ENCODE peak calls at places on chromosome 14, in seven cellular contexts. One of them, this sample, is unnamed.

GRCh38 chr14:73237219-73237785 is at the start of gene PAPLN:
- DNase-seq in D341Med: peak
- DNase-seq in endothelial cell: no peak
- DNase-seq in iPS-NIHi11: peak
- DNase-seq in stimulated activated CD4-positive, alpha-beta T cell treated with anti-CD3 and anti-CD28 coated beads, Interleukin-15, amount 100 ng/mL, for 1 hour: no peak
- DNase-seq in GM03348: no peak
- DNase-seq in nephron progenitor cell: no peak
- DNase-seq in this sample: peak

GRCh38 chr14:58639842-58640484 is 2.2 kb downstream of the DACT1 start:
- DNase-seq in GM03348: peak
- DNase-seq in stimulated activated CD4-positive, alpha-beta T cell treated with anti-CD3 and anti-CD28 coated beads, Interleukin-15, amount 100 ng/mL, for 1 hour: no peak
- DNase-seq in nephron progenitor cell: peak
- DNase-seq in D341Med: peak
- DNase-seq in endothelial cell: peak
- DNase-seq in iPS-NIHi11: peak
- DNase-seq in this sample: peak

GRCh38 chr14:70254476-70254961 is 65.8 kb upstream of the SLC8A3 start:
- DNase-seq in stimulated activated CD4-positive, alpha-beta T cell treated with anti-CD3 and anti-CD28 coated beads, Interleukin-15, amount 100 ng/mL, for 1 hour: no peak
- DNase-seq in D341Med: peak
- DNase-seq in nephron progenitor cell: peak
- DNase-seq in GM03348: peak
- DNase-seq in iPS-NIHi11: peak
- DNase-seq in endothelial cell: peak
- DNase-seq in this sample: peak

GRCh38 chr14:105493921-105494605 is 3.0 kb downstream of the TEDC1 start:
- DNase-seq in endothelial cell: no peak
- DNase-seq in stimulated activated CD4-positive, alpha-beta T cell treated with anti-CD3 and anti-CD28 coated beads, Interleukin-15, amount 100 ng/mL, for 1 hour: no peak
- DNase-seq in nephron progenitor cell: no peak
- DNase-seq in D341Med: no peak
- DNase-seq in GM03348: no peak
- DNase-seq in iPS-NIHi11: no peak
- DNase-seq in this sample: no peak

GRCh38 chr14:68553326-68553725 is 239.5 kb downstream of the ZFP36L1 start:
- DNase-seq in nephron progenitor cell: no peak
- DNase-seq in GM03348: peak
- DNase-seq in stimulated activated CD4-positive, alpha-beta T cell treated with anti-CD3 and anti-CD28 coated beads, Interleukin-15, amount 100 ng/mL, for 1 hour: no peak
- DNase-seq in endothelial cell: no peak
- DNase-seq in D341Med: no peak
- DNase-seq in iPS-NIHi11: no peak
- DNase-seq in this sample: no peak

GRCh38 chr14:32608880-32609279 is 279.8 kb downstream of the AKAP6 start:
- DNase-seq in nephron progenitor cell: no peak
- DNase-seq in stimulated activated CD4-positive, alpha-beta T cell treated with anti-CD3 and anti-CD28 coated beads, Interleukin-15, amount 100 ng/mL, for 1 hour: no peak
- DNase-seq in GM03348: peak
- DNase-seq in endothelial cell: no peak
- DNase-seq in iPS-NIHi11: no peak
- DNase-seq in D341Med: no peak
- DNase-seq in this sample: peak

GRCh38 chr14:55581011-55581806 is 1.2 kb downstream of the KTN1 start:
- DNase-seq in GM03348: peak
- DNase-seq in D341Med: peak
- DNase-seq in iPS-NIHi11: peak
- DNase-seq in nephron progenitor cell: peak
- DNase-seq in endothelial cell: peak
- DNase-seq in stimulated activated CD4-positive, alpha-beta T cell treated with anti-CD3 and anti-CD28 coated beads, Interleukin-15, amount 100 ng/mL, for 1 hour: peak
- DNase-seq in this sample: peak

GRCh38 chr14:93326196-93326595 is 6.6 kb downstream of the BTBD7 start:
- DNase-seq in D341Med: no peak
- DNase-seq in GM03348: no peak
- DNase-seq in iPS-NIHi11: no peak
- DNase-seq in endothelial cell: no peak
- DNase-seq in stimulated activated CD4-positive, alpha-beta T cell treated with anti-CD3 and anti-CD28 coated beads, Interleukin-15, amount 100 ng/mL, for 1 hour: no peak
- DNase-seq in nephron progenitor cell: no peak
- DNase-seq in this sample: no peak

GRCh38 chr14:85165091-85165490 is 364.9 kb upstream of the FLRT2 start:
- DNase-seq in endothelial cell: no peak
- DNase-seq in GM03348: no peak
- DNase-seq in iPS-NIHi11: no peak
- DNase-seq in stimulated activated CD4-positive, alpha-beta T cell treated with anti-CD3 and anti-CD28 coated beads, Interleukin-15, amount 100 ng/mL, for 1 hour: no peak
- DNase-seq in nephron progenitor cell: no peak
- DNase-seq in D341Med: no peak
- DNase-seq in this sample: peak

GRCh38 chr14:35578639-35579038 is 44.7 kb downstream of the INSM2 start:
- DNase-seq in endothelial cell: no peak
- DNase-seq in stimulated activated CD4-positive, alpha-beta T cell treated with anti-CD3 and anti-CD28 coated beads, Interleukin-15, amount 100 ng/mL, for 1 hour: no peak
- DNase-seq in GM03348: no peak
- DNase-seq in nephron progenitor cell: no peak
- DNase-seq in D341Med: no peak
- DNase-seq in iPS-NIHi11: no peak
- DNase-seq in this sample: no peak

GRCh38 chr14:96053600-96054381 is 14.6 kb downstream of the C14orf132 start:
- DNase-seq in stimulated activated CD4-positive, alpha-beta T cell treated with anti-CD3 and anti-CD28 coated beads, Interleukin-15, amount 100 ng/mL, for 1 hour: no peak
- DNase-seq in D341Med: peak
- DNase-seq in iPS-NIHi11: no peak
- DNase-seq in GM03348: peak
- DNase-seq in endothelial cell: no peak
- DNase-seq in nephron progenitor cell: no peak
- DNase-seq in this sample: peak

GRCh38 chr14:104993808-104994591 is 8.4 kb downstream of the CLBA1 start:
- DNase-seq in stimulated activated CD4-positive, alpha-beta T cell treated with anti-CD3 and anti-CD28 coated beads, Interleukin-15, amount 100 ng/mL, for 1 hour: no peak
- DNase-seq in iPS-NIHi11: no peak
- DNase-seq in endothelial cell: no peak
- DNase-seq in nephron progenitor cell: no peak
- DNase-seq in D341Med: no peak
- DNase-seq in GM03348: no peak
- DNase-seq in this sample: no peak

GRCh38 chr14:58638231-58639205 is 756 bp downstream of the DACT1 start:
- DNase-seq in D341Med: peak
- DNase-seq in stimulated activated CD4-positive, alpha-beta T cell treated with anti-CD3 and anti-CD28 coated beads, Interleukin-15, amount 100 ng/mL, for 1 hour: peak
- DNase-seq in iPS-NIHi11: peak
- DNase-seq in nephron progenitor cell: peak
- DNase-seq in endothelial cell: no peak
- DNase-seq in GM03348: peak
- DNase-seq in this sample: peak

GRCh38 chr14:24889843-24890242 is 160.1 kb downstream of the STXBP6 start:
- DNase-seq in GM03348: peak
- DNase-seq in iPS-NIHi11: no peak
- DNase-seq in stimulated activated CD4-positive, alpha-beta T cell treated with anti-CD3 and anti-CD28 coated beads, Interleukin-15, amount 100 ng/mL, for 1 hour: no peak
- DNase-seq in endothelial cell: no peak
- DNase-seq in D341Med: no peak
- DNase-seq in nephron progenitor cell: no peak
- DNase-seq in this sample: no peak

GRCh38 chr14:64928239-64929002 is 14.1 kb downstream of the GPX2 start:
- DNase-seq in D341Med: no peak
- DNase-seq in endothelial cell: no peak
- DNase-seq in nephron progenitor cell: no peak
- DNase-seq in stimulated activated CD4-positive, alpha-beta T cell treated with anti-CD3 and anti-CD28 coated beads, Interleukin-15, amount 100 ng/mL, for 1 hour: no peak
- DNase-seq in GM03348: no peak
- DNase-seq in iPS-NIHi11: no peak
- DNase-seq in this sample: no peak

GRCh38 chr14:100738704-100739131 is 12.0 kb downstream of the DLK1 start:
- DNase-seq in GM03348: no peak
- DNase-seq in D341Med: peak
- DNase-seq in iPS-NIHi11: no peak
- DNase-seq in nephron progenitor cell: no peak
- DNase-seq in stimulated activated CD4-positive, alpha-beta T cell treated with anti-CD3 and anti-CD28 coated beads, Interleukin-15, amount 100 ng/mL, for 1 hour: no peak
- DNase-seq in endothelial cell: no peak
- DNase-seq in this sample: no peak

GRCh38 chr14:29521526-29522137 is 406.0 kb downstream of the PRKD1 start:
- DNase-seq in iPS-NIHi11: peak
- DNase-seq in nephron progenitor cell: peak
- DNase-seq in D341Med: peak
- DNase-seq in endothelial cell: peak
- DNase-seq in GM03348: no peak
- DNase-seq in stimulated activated CD4-positive, alpha-beta T cell treated with anti-CD3 and anti-CD28 coated beads, Interleukin-15, amount 100 ng/mL, for 1 hour: no peak
- DNase-seq in this sample: peak

GRCh38 chr14:50835280-50835679 is 4.3 kb upstream of the NIN start:
- DNase-seq in nephron progenitor cell: no peak
- DNase-seq in endothelial cell: no peak
- DNase-seq in GM03348: peak
- DNase-seq in D341Med: no peak
- DNase-seq in stimulated activated CD4-positive, alpha-beta T cell treated with anti-CD3 and anti-CD28 coated beads, Interleukin-15, amount 100 ng/mL, for 1 hour: no peak
- DNase-seq in iPS-NIHi11: no peak
- DNase-seq in this sample: peak

GRCh38 chr14:96797943-96798349 is 764 bp downstream of the VRK1 start:
- DNase-seq in endothelial cell: no peak
- DNase-seq in nephron progenitor cell: no peak
- DNase-seq in GM03348: peak
- DNase-seq in iPS-NIHi11: no peak
- DNase-seq in stimulated activated CD4-positive, alpha-beta T cell treated with anti-CD3 and anti-CD28 coated beads, Interleukin-15, amount 100 ng/mL, for 1 hour: no peak
- DNase-seq in D341Med: peak
- DNase-seq in this sample: no peak

GRCh38 chr14:36785511-36785910 is 123.9 kb downstream of the PAX9 start:
- DNase-seq in nephron progenitor cell: no peak
- DNase-seq in endothelial cell: no peak
- DNase-seq in GM03348: no peak
- DNase-seq in iPS-NIHi11: no peak
- DNase-seq in stimulated activated CD4-positive, alpha-beta T cell treated with anti-CD3 and anti-CD28 coated beads, Interleukin-15, amount 100 ng/mL, for 1 hour: no peak
- DNase-seq in D341Med: no peak
- DNase-seq in this sample: no peak

GRCh38 chr14:101230161-101230850 is 326.8 kb upstream of the RTL1 start:
- DNase-seq in stimulated activated CD4-positive, alpha-beta T cell treated with anti-CD3 and anti-CD28 coated beads, Interleukin-15, amount 100 ng/mL, for 1 hour: no peak
- DNase-seq in endothelial cell: no peak
- DNase-seq in iPS-NIHi11: no peak
- DNase-seq in D341Med: no peak
- DNase-seq in GM03348: no peak
- DNase-seq in nephron progenitor cell: no peak
- DNase-seq in this sample: peak

GRCh38 chr14:100663528-100664052 is 63.1 kb upstream of the DLK1 start:
- DNase-seq in iPS-NIHi11: no peak
- DNase-seq in stimulated activated CD4-positive, alpha-beta T cell treated with anti-CD3 and anti-CD28 coated beads, Interleukin-15, amount 100 ng/mL, for 1 hour: no peak
- DNase-seq in endothelial cell: no peak
- DNase-seq in nephron progenitor cell: no peak
- DNase-seq in D341Med: no peak
- DNase-seq in GM03348: no peak
- DNase-seq in this sample: no peak

GRCh38 chr14:30034049-30034635 is 106.5 kb upstream of the PRKD1 start:
- DNase-seq in GM03348: peak
- DNase-seq in stimulated activated CD4-positive, alpha-beta T cell treated with anti-CD3 and anti-CD28 coated beads, Interleukin-15, amount 100 ng/mL, for 1 hour: no peak
- DNase-seq in iPS-NIHi11: peak
- DNase-seq in endothelial cell: no peak
- DNase-seq in D341Med: no peak
- DNase-seq in nephron progenitor cell: no peak
- DNase-seq in this sample: no peak

GRCh38 chr14:92465353-92466067 is 48.1 kb upstream of the RIN3 start:
- DNase-seq in stimulated activated CD4-positive, alpha-beta T cell treated with anti-CD3 and anti-CD28 coated beads, Interleukin-15, amount 100 ng/mL, for 1 hour: no peak
- DNase-seq in GM03348: no peak
- DNase-seq in endothelial cell: no peak
- DNase-seq in D341Med: no peak
- DNase-seq in iPS-NIHi11: no peak
- DNase-seq in nephron progenitor cell: no peak
- DNase-seq in this sample: no peak

GRCh38 chr14:60058087-60058486 is 33.6 kb upstream of the PCNX4 start:
- DNase-seq in GM03348: no peak
- DNase-seq in nephron progenitor cell: no peak
- DNase-seq in stimulated activated CD4-positive, alpha-beta T cell treated with anti-CD3 and anti-CD28 coated beads, Interleukin-15, amount 100 ng/mL, for 1 hour: no peak
- DNase-seq in iPS-NIHi11: no peak
- DNase-seq in endothelial cell: no peak
- DNase-seq in D341Med: no peak
- DNase-seq in this sample: no peak

GRCh38 chr14:58777541-58777979 is 139.8 kb downstream of the DACT1 start:
- DNase-seq in nephron progenitor cell: peak
- DNase-seq in stimulated activated CD4-positive, alpha-beta T cell treated with anti-CD3 and anti-CD28 coated beads, Interleukin-15, amount 100 ng/mL, for 1 hour: no peak
- DNase-seq in GM03348: no peak
- DNase-seq in iPS-NIHi11: no peak
- DNase-seq in endothelial cell: no peak
- DNase-seq in D341Med: no peak
- DNase-seq in this sample: no peak

GRCh38 chr14:37591941-37592287 is 3.1 kb downstream of the FOXA1 start:
- DNase-seq in GM03348: no peak
- DNase-seq in D341Med: no peak
- DNase-seq in endothelial cell: no peak
- DNase-seq in stimulated activated CD4-positive, alpha-beta T cell treated with anti-CD3 and anti-CD28 coated beads, Interleukin-15, amount 100 ng/mL, for 1 hour: no peak
- DNase-seq in nephron progenitor cell: no peak
- DNase-seq in iPS-NIHi11: no peak
- DNase-seq in this sample: no peak

GRCh38 chr14:28785096-28785952 is 18.7 kb downstream of the FOXG1 start:
- DNase-seq in D341Med: peak
- DNase-seq in stimulated activated CD4-positive, alpha-beta T cell treated with anti-CD3 and anti-CD28 coated beads, Interleukin-15, amount 100 ng/mL, for 1 hour: no peak
- DNase-seq in GM03348: peak
- DNase-seq in iPS-NIHi11: peak
- DNase-seq in nephron progenitor cell: peak
- DNase-seq in endothelial cell: peak
- DNase-seq in this sample: no peak

GRCh38 chr14:97993508-97994019 is 1196.4 kb downstream of the VRK1 start:
- DNase-seq in endothelial cell: no peak
- DNase-seq in iPS-NIHi11: no peak
- DNase-seq in GM03348: no peak
- DNase-seq in stimulated activated CD4-positive, alpha-beta T cell treated with anti-CD3 and anti-CD28 coated beads, Interleukin-15, amount 100 ng/mL, for 1 hour: no peak
- DNase-seq in nephron progenitor cell: no peak
- DNase-seq in D341Med: no peak
- DNase-seq in this sample: no peak

This sample was measured in fibroblast of pulmonary artery.